ENCODE peak calls at places on chromosomes 13 and 19, in four cellular contexts. C is GM12891, N is K562, X is H1. S is an unnamed sample.

GRCh38 chr19:1076951-1077350 is 10.0 kb downstream of the ARHGAP45 start:
- DNase-seq in X (no peak), N (no peak), C (peak; percentile 95), S (peak; percentile 96)

GRCh38 chr13:22926176-22927007 is 254.4 kb upstream of the SGCG start:
- DNase-seq in X (peak; percentile 80), C (peak; percentile 51), N (peak; percentile 88), S (no peak)

GRCh38 chr13:32901994-32902780 is 114.0 kb upstream of the KL start:
- DNase-seq in X (no peak), N (no peak), C (no peak), S (no peak)

GRCh38 chr19:55099557-55100506 is 17.6 kb downstream of the PPP1R12C start:
- DNase-seq in N (peak; percentile 15), X (peak; percentile 67), C (no peak), S (no peak)

GRCh38 chr13:88136098-88136790 is 465.1 kb downstream of the SLITRK5 start:
- DNase-seq in X (no peak), N (no peak), C (no peak), S (no peak)

GRCh38 chr13:52838433-52839107 is 9.9 kb downstream of the PCDH8 start:
- DNase-seq in X (no peak), C (no peak), N (peak; percentile 9), S (no peak)

GRCh38 chr19:40646564-40647254 is 43.7 kb downstream of the NUMBL start:
- DNase-seq in C (no peak), X (no peak), N (no peak), S (no peak)

GRCh38 chr19:28436320-28436719 is 776.6 kb downstream of the UQCRFS1 start:
- DNase-seq in N (no peak), C (no peak), X (no peak), S (no peak)

GRCh38 chr13:36979361-36980040 is 19.6 kb downstream of the ALG5 start:
- DNase-seq in C (no peak), X (no peak), N (no peak), S (no peak)

GRCh38 chr13:100106005-100106404 is 17.1 kb downstream of the PCCA start:
- DNase-seq in X (no peak), N (no peak), C (no peak), S (no peak)

GRCh38 chr13:107964356-107964755 is 251.0 kb downstream of the LIG4 start:
- DNase-seq in C (no peak), X (no peak), N (no peak), S (no peak)

GRCh38 chr19:1363599-1363998 is 20.1 kb upstream of the NDUFS7 start:
- DNase-seq in C (no peak), N (no peak), X (no peak), S (no peak)

GRCh38 chr19:51186323-51186722 is 38.6 kb upstream of the CD33 start:
- DNase-seq in X (no peak), N (no peak), C (no peak), S (no peak)

GRCh38 chr19:45772130-45772880 is 3.3 kb upstream of the SIX5 start:
- DNase-seq in X (no peak), C (no peak), N (no peak), S (no peak)

GRCh38 chr19:58317481-58318072 is 9.2 kb upstream of the ZSCAN22 start:
- DNase-seq in N (peak; percentile 54), C (no peak), X (no peak), S (no peak)

GRCh38 chr13:71017607-71018006 is 849.4 kb downstream of the DACH1 start:
- DNase-seq in N (no peak), C (no peak), X (no peak), S (no peak)

GRCh38 chr13:106534844-106535551 is 464 bp downstream of the EFNB2 start:
- DNase-seq in X (peak; percentile 76), N (no peak), C (no peak), S (peak; percentile 31)

GRCh38 chr13:41614671-41615519 is 157.5 kb downstream of the RGCC start:
- DNase-seq in C (no peak), N (no peak), X (no peak), S (no peak)

GRCh38 chr19:58170860-58171259 is 12.0 kb upstream of the ZNF274 start:
- DNase-seq in C (no peak), N (no peak), X (no peak), S (no peak)

GRCh38 chr19:56085571-56086275 is 35.4 kb downstream of the ZNF787 start:
- DNase-seq in N (no peak), X (no peak), C (peak; percentile 21), S (peak; percentile 13)

GRCh38 chr13:30403491-30403890 is 18.8 kb upstream of the UBE2L5 start:
- DNase-seq in X (no peak), C (no peak), N (no peak), S (no peak)

GRCh38 chr19:19342086-19343015 is 21.7 kb downstream of the MAU2 start:
- DNase-seq in C (no peak), N (peak; percentile 87), X (peak; percentile 95), S (peak; percentile 83)

GRCh38 chr19:39843919-39844793 is 2.0 kb downstream of the FBL start:
- DNase-seq in N (no peak), C (no peak), X (no peak), S (no peak)

GRCh38 chr13:73952683-73953082 is 181.5 kb downstream of the KLF12 start:
- DNase-seq in X (no peak), N (no peak), C (no peak), S (no peak)

GRCh38 chr13:41411060-41411459 is 46.3 kb upstream of the RGCC start:
- DNase-seq in N (no peak), C (no peak), X (no peak), S (no peak)

GRCh38 chr19:49890349-49891311 is 6.1 kb downstream of the IL4I1 start:
- DNase-seq in X (peak; percentile 95), C (peak; percentile 80), N (peak; percentile 94), S (peak; percentile 74)

GRCh38 chr19:1173160-1173844 is 766 bp downstream of the SBNO2 start:
- DNase-seq in N (peak; percentile 51), C (no peak), X (no peak), S (peak; percentile 50)

GRCh38 chr13:48437381-48437780 is 24.5 kb upstream of the LPAR6 start:
- DNase-seq in X (no peak), C (no peak), N (no peak), S (no peak)

GRCh38 chr13:49023441-49023840 is 47.7 kb downstream of the FNDC3A start:
- DNase-seq in C (no peak), X (no peak), N (no peak), S (no peak)

GRCh38 chr19:41327499-41328156 is 17.7 kb downstream of the CCDC97 start:
- DNase-seq in X (peak; percentile 71), N (no peak), C (peak; percentile 84), S (peak; percentile 90)

DNA sequence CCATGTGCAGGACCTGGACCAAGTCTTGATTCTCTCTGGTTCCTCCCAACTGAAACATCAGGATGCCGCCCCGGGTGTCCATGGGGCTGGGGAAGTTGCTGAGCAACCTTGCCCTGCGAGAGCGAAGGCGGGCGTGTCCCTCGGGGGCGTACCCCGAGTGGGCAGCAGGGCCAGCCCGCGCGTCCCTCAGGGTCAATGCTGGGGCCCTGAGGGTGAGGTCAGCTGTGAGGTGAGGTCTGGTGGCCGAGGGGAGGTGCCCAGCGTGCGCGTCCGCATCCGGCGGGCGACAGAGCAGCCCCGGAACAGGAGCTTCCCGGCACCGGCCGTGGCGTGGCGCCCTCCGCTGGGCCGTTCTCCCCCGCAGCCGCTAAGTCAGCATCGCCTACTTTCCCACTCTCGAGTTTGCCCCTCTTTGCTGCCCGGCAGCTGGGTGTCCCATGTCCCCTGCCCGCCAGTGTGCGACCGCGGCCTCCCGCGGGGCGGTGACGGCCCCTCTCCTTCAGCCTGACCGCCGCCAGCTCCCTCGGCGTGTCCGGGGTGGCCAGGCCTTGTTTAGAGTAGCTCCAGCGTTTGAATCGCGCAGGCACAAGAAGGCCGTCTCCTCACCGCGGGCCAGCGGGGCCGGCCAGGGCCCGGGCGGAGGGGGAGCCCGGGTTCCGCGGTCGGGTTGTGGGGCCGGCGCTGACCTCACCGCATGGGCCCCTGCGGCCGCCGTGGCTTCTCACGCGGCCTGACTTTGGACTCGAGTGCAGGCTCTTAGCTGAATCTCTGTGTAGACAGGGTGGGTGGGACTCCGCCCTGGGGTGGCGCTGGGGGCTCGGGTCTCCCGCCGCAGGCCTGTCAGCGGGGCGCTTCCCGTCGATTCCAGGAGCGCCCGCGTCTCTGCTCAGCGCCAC is 33.0 kb downstream of the GJA3 start:
- DNase-seq in C (no peak), N (no peak), X (peak; percentile 84), S (peak; percentile 52)
- TF ChIP-seq POLR2A in C (no peak), N (no peak), X (no peak), S (no peak)

DNA sequence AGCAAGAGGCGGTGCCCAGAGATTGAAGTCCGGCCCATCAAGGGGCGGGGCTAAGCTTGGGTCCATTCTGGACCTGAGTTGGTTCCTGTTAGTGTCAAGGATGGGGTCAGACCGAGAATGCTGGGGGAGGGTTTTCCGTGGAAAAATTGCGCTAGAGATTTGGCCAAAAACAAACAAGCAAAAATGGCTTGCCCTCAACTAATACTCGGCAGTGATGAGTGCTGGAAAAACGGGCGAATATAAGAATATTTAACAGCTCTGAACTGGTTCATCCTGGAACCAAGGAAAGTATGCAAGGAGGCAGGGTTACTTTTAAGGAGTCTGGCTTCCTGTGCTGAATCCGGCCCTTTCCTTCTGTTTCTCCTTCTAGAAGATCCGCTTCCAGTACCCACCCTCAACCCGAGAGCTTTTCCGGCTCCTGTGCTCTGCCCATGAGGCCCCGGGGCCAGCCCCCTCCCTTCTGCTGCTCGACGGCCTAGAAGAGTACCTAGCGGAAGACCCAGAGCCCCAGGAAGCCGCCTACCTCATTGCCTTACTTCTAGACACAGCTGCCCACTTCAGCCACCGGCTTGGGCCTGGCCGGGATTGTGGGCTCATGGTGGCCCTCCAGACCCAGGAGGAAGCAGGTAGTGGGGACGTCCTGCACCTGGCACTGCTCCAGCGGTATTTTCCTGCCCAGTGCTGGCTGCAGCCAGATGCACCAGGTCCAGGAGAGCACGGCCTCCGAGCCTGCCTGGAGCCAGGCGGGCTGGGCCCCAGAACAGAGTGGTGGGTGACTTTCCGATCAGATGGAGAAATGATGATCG is 880 bp downstream of the SWSAP1 start:
- DNase-seq in X (peak; percentile 68), C (no peak), N (no peak), S (no peak)
- TF ChIP-seq POLR2AphosphoS5 in X (no peak), C (peak; percentile 52), N (no peak), S (no peak)

DNA sequence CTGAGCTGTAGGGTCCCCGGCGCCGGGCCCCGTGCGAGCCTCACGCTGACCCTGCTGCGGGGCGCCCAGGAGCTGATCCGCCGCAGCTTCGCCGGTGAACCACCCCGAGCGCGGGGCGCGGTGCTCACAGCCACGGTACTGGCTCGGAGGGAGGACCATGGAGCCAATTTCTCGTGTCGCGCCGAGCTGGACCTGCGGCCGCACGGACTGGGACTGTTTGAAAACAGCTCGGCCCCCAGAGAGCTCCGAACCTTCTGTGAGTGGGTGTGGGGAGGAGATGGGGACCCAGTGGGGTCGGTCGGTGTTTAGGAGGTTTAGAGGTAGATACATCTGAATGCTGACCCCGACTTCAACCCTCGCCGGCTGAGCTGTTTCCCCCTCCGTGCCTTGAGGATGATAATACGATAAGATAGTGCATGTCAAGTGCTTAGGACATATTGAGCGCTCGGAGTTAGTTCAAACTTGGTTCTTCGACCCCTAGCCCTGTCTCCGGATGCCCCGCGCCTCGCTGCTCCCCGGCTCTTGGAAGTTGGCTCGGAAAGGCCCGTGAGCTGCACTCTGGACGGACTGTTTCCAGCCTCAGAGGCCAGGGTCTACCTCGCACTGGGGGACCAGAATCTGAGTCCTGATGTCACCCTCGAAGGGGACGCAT is 1.9 kb downstream of the ICAM5 start:
- DNase-seq in X (peak; percentile 55), N (no peak), C (no peak), S (no peak)
- TF ChIP-seq TAF1 in X (peak; percentile 19), N (no peak), C (no peak), S (no peak)

DNA sequence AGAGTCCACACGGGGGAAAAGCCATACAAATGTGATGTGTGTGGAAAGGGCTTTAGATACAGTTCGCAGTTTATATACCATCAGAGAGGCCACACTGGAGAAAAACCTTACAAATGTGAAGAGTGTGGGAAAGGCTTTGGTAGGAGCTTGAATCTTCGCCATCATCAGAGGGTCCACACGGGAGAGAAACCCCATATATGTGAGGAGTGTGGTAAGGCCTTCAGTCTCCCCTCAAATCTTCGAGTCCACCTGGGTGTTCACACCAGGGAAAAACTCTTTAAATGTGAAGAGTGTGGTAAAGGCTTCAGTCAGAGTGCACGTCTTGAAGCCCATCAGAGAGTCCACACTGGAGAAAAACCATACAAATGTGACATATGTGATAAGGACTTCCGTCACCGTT is 23.3 kb upstream of the ZNF233 start:
- DNase-seq in N (no peak), C (no peak), X (no peak), S (no peak)
- TF ChIP-seq POLR2A in N (no peak), C (no peak), X (no peak), S (no peak)

S was measured in GM12892.